ENCODE peak calls at places on chromosomes 16 and 17, in seven cellular contexts. F, S, L, E, K, J and A are unnamed samples.

GRCh38 chr16:16014329-16015224 is 65.2 kb downstream of the ABCC1 start:
- DNase-seq in F (peak; percentile 93), S (no peak), L (no peak), E (no peak), K (no peak), J (no peak), A (no peak)

GRCh38 chr17:60386475-60387058 is 5.4 kb downstream of the USP32 start:
- DNase-seq in F (no peak), S (no peak), L (no peak), E (no peak), K (no peak), J (no peak), A (no peak)

GRCh38 chr17:50835563-50836231 is at the start of gene WFIKKN2:
- DNase-seq in F (no peak), S (no peak), L (no peak), E (no peak), K (no peak), J (no peak), A (no peak)

GRCh38 chr16:77335652-77336234 is 99.1 kb downstream of the ADAMTS18 start:
- DNase-seq in F (no peak), S (no peak), L (no peak), E (no peak), K (no peak), J (no peak), A (no peak)

GRCh38 chr17:36862116-36862920 is 75.0 kb upstream of the LHX1 start:
- DNase-seq in F (no peak), S (no peak), L (no peak), E (no peak), K (no peak), J (no peak), A (no peak)

GRCh38 chr17:4040784-4041183 is 76.5 kb upstream of the ATP2A3 start:
- DNase-seq in F (no peak), S (no peak), L (no peak), E (no peak), K (no peak), J (no peak), A (no peak)

GRCh38 chr17:50908860-50909764 is 43.0 kb upstream of the TOB1 start:
- DNase-seq in F (peak; percentile 93), S (peak; percentile 60), L (no peak), E (no peak), K (no peak), J (no peak), A (no peak)

GRCh38 chr17:80270836-80271235 is 10.2 kb downstream of the RNF213 start:
- DNase-seq in F (peak; percentile 62), S (no peak), L (no peak), E (peak; percentile 48), K (no peak), J (no peak), A (no peak)

GRCh38 chr16:13864689-13865088 is 55.3 kb upstream of the ERCC4 start:
- DNase-seq in F (no peak), S (no peak), L (no peak), E (no peak), K (no peak), J (no peak), A (no peak)

GRCh38 chr17:58352843-58353719 is 1.1 kb upstream of the SUPT4H1 start:
- DNase-seq in F (no peak), S (no peak), L (peak; percentile 34), E (no peak), K (no peak), J (peak; percentile 31), A (no peak)

GRCh38 chr16:57203451-57203850 is 17.3 kb downstream of the RSPRY1 start:
- DNase-seq in F (no peak), S (no peak), L (no peak), E (no peak), K (no peak), J (no peak), A (no peak)

GRCh38 chr16:55622930-55623561 is 32.7 kb upstream of the SLC6A2 start:
- DNase-seq in F (peak; percentile 100), S (no peak), L (no peak), E (no peak), K (no peak), J (no peak), A (no peak)

GRCh38 chr17:9115446-9116265 is 94.3 kb downstream of the NTN1 start:
- DNase-seq in F (peak; percentile 4), S (no peak), L (peak; percentile 15), E (peak; percentile 50), K (no peak), J (no peak), A (no peak)

GRCh38 chr17:33514369-33514768 is 221.3 kb upstream of the ASIC2 start:
- DNase-seq in F (peak; percentile 10), S (no peak), L (no peak), E (no peak), K (no peak), J (no peak), A (no peak)

GRCh38 chr16:51095890-51096626 is 55.0 kb downstream of the SALL1 start:
- DNase-seq in F (peak; percentile 32), S (no peak), L (no peak), E (no peak), K (no peak), J (no peak), A (no peak)

GRCh38 chr16:23408242-23409201 is 44.5 kb downstream of the COG7 start:
- DNase-seq in F (no peak), S (no peak), L (peak; percentile 38), E (no peak), K (no peak), J (peak; percentile 36), A (no peak)

GRCh38 chr16:31094088-31094423 is 541 bp downstream of the VKORC1 start:
- DNase-seq in F (no peak), S (no peak), L (no peak), E (no peak), K (no peak), J (no peak), A (no peak)